ENCODE peak calls at places on chromosomes 11 and 22, in nine cellular contexts. A is neural progenitor cell, V is K562, B is IMR-90, S is GM23248, Y is H1, X is HCT116, U is H9, T is hepatocyte. O is an unnamed sample. For H3K4me1, the result is how much of the 10 kb centered on the place peaks cover.

GRCh38 chr11:20854214-20854613 is 184.8 kb downstream of the NELL1 start:
- DNase-seq in A (peak), V (no peak), B (no peak), S (no peak), Y (no peak), X (no peak), U (no peak), T (peak), O (peak)

GRCh38 chr22:28474248-28474647 is 205.4 kb downstream of the TTC28 start:
- DNase-seq in A (no peak), V (no peak), B (no peak), S (no peak), Y (no peak), X (no peak), U (no peak), T (peak), O (no peak)

GRCh38 chr11:69285766-69286165 is 8.2 kb upstream of the MYEOV start:
- DNase-seq in A (no peak), V (no peak), B (no peak), S (no peak), Y (no peak), X (no peak), U (no peak), T (no peak), O (no peak)

GRCh38 chr11:108857382-108857781 is 192.5 kb downstream of the DDX10 start:
- DNase-seq in A (peak), V (no peak), B (no peak), S (no peak), Y (no peak), X (no peak), U (no peak), T (no peak), O (no peak)

GRCh38 chr11:62592216-62592815 is 993 bp upstream of the TUT1 start:
- DNase-seq in A (no peak), V (no peak), B (no peak), S (no peak), Y (no peak), X (no peak), U (no peak), T (no peak), O (no peak)

GRCh38 chr22:23180301-23180892 is at the start of gene BCR:
- DNase-seq in A (peak), V (peak), B (peak), S (peak), Y (no peak), X (peak), U (no peak), T (peak), O (peak)

GRCh38 chr11:46006418-46007070 is 84.1 kb downstream of the LARGE2 start:
- DNase-seq in A (peak), V (peak), B (peak), S (peak), Y (no peak), X (peak), U (no peak), T (peak), O (peak)

GRCh38 chr11:61183645-61184044 is 19.7 kb upstream of the PGA3 start:
- DNase-seq in A (no peak), V (no peak), B (no peak), S (no peak), Y (no peak), X (no peak), U (no peak), T (no peak), O (no peak)

GRCh38 chr22:32413715-32414114 is 1.7 kb upstream of the RTCB start:
- DNase-seq in A (no peak), V (no peak), B (peak), S (peak), Y (no peak), X (peak), U (no peak), T (no peak), O (peak)

GRCh38 chr11:59801981-59802638 is 8.5 kb downstream of the MRPL16 start:
- DNase-seq in A (peak), V (no peak), B (peak), S (peak), Y (no peak), X (no peak), U (no peak), T (no peak), O (peak)

GRCh38 chr22:46453829-46454220 is 83.6 kb downstream of the CELSR1 start:
- DNase-seq in A (no peak), V (no peak), B (no peak), S (no peak), Y (no peak), X (no peak), U (no peak), T (no peak), O (no peak)

GRCh38 chr11:44351898-44352498 is 42.1 kb upstream of the ALX4 start:
- DNase-seq in A (no peak), V (no peak), B (no peak), S (no peak), Y (no peak), X (peak), U (no peak), T (no peak), O (peak)

GRCh38 chr11:19938051-19938856 is 222.0 kb downstream of the DBX1 start:
- DNase-seq in A (peak), V (peak), B (peak), S (peak), Y (no peak), X (peak), U (peak), T (peak), O (peak)

GRCh38 chr11:68773521-68774187 is 22.3 kb upstream of the TESMIN start:
- DNase-seq in A (no peak), V (no peak), B (peak), S (no peak), Y (no peak), X (no peak), U (no peak), T (peak), O (no peak)

GRCh38 chr22:38239101-38239761 is 33.6 kb downstream of the TMEM184B start:
- DNase-seq in A (no peak), V (no peak), B (peak), S (peak), Y (no peak), X (no peak), U (no peak), T (peak), O (no peak)

GRCh38 chr22:38240734-38241252 is 32.0 kb downstream of the TMEM184B start:
- DNase-seq in A (peak), V (peak), B (peak), S (peak), Y (peak), X (peak), U (peak), T (peak), O (peak)

GRCh38 chr22:38236786-38237185 is 35.0 kb downstream of the MAFF start:
- DNase-seq in A (no peak), V (no peak), B (no peak), S (no peak), Y (no peak), X (no peak), U (no peak), T (no peak), O (no peak)

GRCh38 chr22:38235240-38235850 is 33.6 kb downstream of the MAFF start:
- DNase-seq in A (no peak), V (no peak), B (no peak), S (peak), Y (no peak), X (no peak), U (no peak), T (no peak), O (no peak)

GRCh38 chr22:38238519-38239051 is 34.2 kb downstream of the TMEM184B start:
- DNase-seq in A (no peak), V (no peak), B (peak), S (peak), Y (no peak), X (no peak), U (no peak), T (no peak), O (no peak)
- H3K4me2 ChIP-seq in A (no peak), V (no peak), B (peak), S (peak), Y (no peak), X (peak), U (no peak), T (peak), O (no peak)

DNA sequence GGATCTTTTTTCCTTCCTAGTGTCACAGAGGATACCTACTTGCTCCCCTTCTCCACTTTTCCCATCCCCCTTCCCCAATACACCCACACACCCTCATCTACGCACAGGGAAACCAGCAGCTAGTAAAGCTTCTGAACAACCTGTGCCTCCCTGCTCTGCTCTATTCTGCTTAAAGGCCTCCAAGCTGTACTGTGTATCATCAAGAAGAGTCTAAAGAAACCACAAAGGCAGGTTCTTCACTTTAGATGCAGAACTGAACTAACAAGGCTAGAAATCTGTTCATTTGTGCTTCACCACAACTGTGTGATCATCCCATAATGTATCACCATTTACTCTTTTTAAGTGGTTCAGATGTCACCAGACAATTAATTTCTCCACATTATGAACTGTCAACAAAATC is 132.5 kb downstream of the SGSM3 start:
- DNase-seq in A (no peak), V (no peak), B (no peak), S (no peak), Y (no peak), X (no peak), U (no peak), T (no peak), O (no peak)
- H3K4me1 ChIP-seq in A (under half), V (under half), B (under half), S (under half), Y (under half), X (under half), U (under half), T (under half), O (under half)

GRCh38 chr11:84660257-84660656 is 966.9 kb downstream of the DLG2 start:
- DNase-seq in A (no peak), V (no peak), B (no peak), S (no peak), Y (no peak), X (no peak), U (no peak), T (no peak), O (no peak)
- H3K4me2 ChIP-seq in A (no peak), V (no peak), B (no peak), S (no peak), Y (no peak), X (no peak), U (no peak), T (no peak), O (no peak)

GRCh38 chr11:78402842-78403241 is 14.8 kb downstream of the GAB2 start:
- DNase-seq in A (no peak), V (no peak), B (no peak), S (no peak), Y (no peak), X (no peak), U (no peak), T (no peak), O (no peak)

GRCh38 chr11:78414321-78415051 is 3.1 kb downstream of the GAB2 start:
- DNase-seq in A (no peak), V (peak), B (peak), S (peak), Y (no peak), X (no peak), U (no peak), T (peak), O (peak)

GRCh38 chr11:78406568-78407196 is 10.9 kb downstream of the GAB2 start:
- DNase-seq in A (no peak), V (no peak), B (no peak), S (no peak), Y (no peak), X (no peak), U (no peak), T (no peak), O (no peak)

GRCh38 chr11:78408619-78409018 is 9.0 kb downstream of the GAB2 start:
- DNase-seq in A (no peak), V (no peak), B (no peak), S (no peak), Y (no peak), X (no peak), U (no peak), T (no peak), O (no peak)
- H3K4me1 ChIP-seq in A (under half), V (under half), B (under half), S (under half), Y (under half), X (under half), U (under half), T (under half), O (under half)

GRCh38 chr11:111631666-111632039 is 29.4 kb downstream of the SIK2 start:
- DNase-seq in A (no peak), V (no peak), B (peak), S (peak), Y (no peak), X (no peak), U (no peak), T (no peak), O (no peak)
- H3K4me2 ChIP-seq in A (no peak), V (no peak), B (peak), S (peak), Y (no peak), X (peak), U (no peak), T (no peak), O (no peak)

DNA sequence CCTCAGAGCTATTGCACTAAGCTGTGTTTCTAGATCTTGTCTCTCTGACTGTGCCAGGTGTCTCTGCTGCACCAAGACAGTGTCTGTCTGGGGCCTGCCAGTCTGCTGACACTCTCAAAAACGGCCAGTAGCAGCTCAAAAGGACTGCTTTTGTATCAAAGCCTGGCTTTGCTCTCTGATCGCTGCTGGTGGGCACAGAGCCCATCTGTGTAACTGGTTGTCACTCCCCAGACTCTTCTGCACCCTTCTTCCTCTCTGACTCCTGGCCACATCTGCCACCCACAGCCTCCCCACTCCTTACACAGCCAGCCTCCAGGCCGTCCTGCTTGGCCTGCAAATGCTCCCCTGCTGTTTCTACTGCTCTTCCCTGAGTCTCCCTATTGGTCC is 26.5 kb downstream of the MED15 start:
- DNase-seq in A (no peak), V (no peak), B (no peak), S (peak), Y (no peak), X (no peak), U (no peak), T (no peak), O (no peak)
- H3K4me1 ChIP-seq in A (under half), V (under half), B (under half), S (half or more), Y (under half), X (under half), U (under half), T (under half), O (under half)

DNA sequence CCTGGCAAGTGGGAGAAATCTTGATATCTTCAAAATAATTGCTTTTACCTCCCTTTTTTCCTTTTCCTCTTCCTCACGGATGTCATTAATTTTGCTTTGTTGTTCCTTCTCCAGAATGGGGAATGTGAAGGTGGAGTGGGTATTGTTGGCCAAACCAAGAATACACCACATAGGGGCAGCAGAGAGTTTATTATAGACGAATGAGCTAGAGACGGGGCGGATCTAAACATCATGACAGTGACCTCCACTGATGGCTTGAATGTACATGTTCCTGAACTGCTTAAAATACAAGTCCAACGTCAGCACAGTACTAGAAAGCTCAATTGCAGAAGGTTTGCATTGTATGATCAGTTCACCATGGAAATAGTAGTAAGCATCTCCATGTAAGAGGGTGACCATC is 122.3 kb upstream of the SNX19 start:
- DNase-seq in A (peak), V (peak), B (no peak), S (peak), Y (no peak), X (no peak), U (no peak), T (peak), O (peak)
- H3K4me2 ChIP-seq in A (no peak), V (no peak), B (no peak), S (no peak), Y (no peak), X (no peak), U (no peak), T (no peak), O (no peak)

DNA sequence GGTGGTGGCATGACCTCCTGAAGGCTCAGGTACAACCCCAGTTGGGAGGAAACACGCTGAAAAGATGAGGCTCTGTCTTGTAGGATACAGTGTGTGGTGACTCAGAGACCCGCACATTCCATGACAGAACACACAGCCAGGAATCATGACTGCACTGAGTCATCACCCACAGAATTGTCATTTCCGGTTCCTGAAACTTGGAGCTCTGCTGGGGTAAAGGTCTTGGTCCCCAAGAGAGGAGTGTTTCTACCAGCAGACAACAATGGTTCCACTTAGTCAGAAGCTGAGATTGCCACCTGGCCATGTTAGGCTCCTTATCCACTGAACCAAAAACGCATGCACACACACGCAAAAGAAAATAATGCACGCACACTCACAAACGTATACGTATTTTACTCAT is 31.5 kb upstream of the CYB5R3 start:
- DNase-seq in A (no peak), V (no peak), B (peak), S (peak), Y (no peak), X (peak), U (no peak), T (no peak), O (no peak)
- H3K4me1 ChIP-seq in A (under half), V (under half), B (under half), S (under half), Y (under half), X (under half), U (under half), T (under half), O (under half)